ENCODE peak calls at places on chromosomes 7 and 10, in five cellular contexts. K, Q, W, B and L are unnamed samples.

GRCh38 chr7:45923818-45924217 is 2.7 kb upstream of the IGFBP3 start:
- DNase-seq in B (no peak), W (no peak), Q (no peak), K (no peak), L (no peak)

GRCh38 chr7:75989726-75990388 is 4.5 kb downstream of the TMEM120A start:
- DNase-seq in Q (peak), W (peak), K (no peak), B (no peak), L (no peak)

GRCh38 chr10:30383366-30383765 is 34.3 kb upstream of the MTPAP start:
- DNase-seq in B (no peak), W (no peak), Q (no peak), K (no peak), L (no peak)

GRCh38 chr10:442209-442608 is 247.3 kb downstream of the DIP2C start:
- DNase-seq in B (no peak), W (no peak), K (no peak), Q (no peak), L (no peak)

GRCh38 chr10:48525113-48525512 is 79.8 kb downstream of the ARHGAP22 start:
- DNase-seq in W (no peak), Q (no peak), B (no peak), K (no peak), L (no peak)

GRCh38 chr7:50739744-50740455 is 42.8 kb downstream of the GRB10 start:
- DNase-seq in Q (no peak), K (no peak), B (no peak), W (no peak), L (no peak)

GRCh38 chr7:34309116-34309515 is 348.9 kb upstream of the NPSR1 start:
- DNase-seq in K (no peak), B (peak), Q (peak), W (no peak), L (no peak)

GRCh38 chr10:124251317-124251716 is 157.9 kb upstream of the CHST15 start:
- DNase-seq in B (no peak), W (no peak), K (no peak), Q (no peak), L (no peak)

GRCh38 chr7:130986271-130986690 is 252.3 kb upstream of the KLF14 start:
- DNase-seq in Q (no peak), B (no peak), K (no peak), W (no peak), L (no peak)

GRCh38 chr10:60347270-60347669 is 42.4 kb downstream of the ANK3 start:
- DNase-seq in Q (no peak), B (no peak), W (no peak), K (no peak), L (no peak)

GRCh38 chr10:72328829-72329204 is 25.9 kb downstream of the DNAJB12 start:
- DNase-seq in W (no peak), B (no peak), K (no peak), Q (no peak), L (no peak)

GRCh38 chr10:106107711-106108110 is 1056.8 kb downstream of the SORCS1 start:
- DNase-seq in Q (no peak), K (no peak), B (no peak), W (no peak), L (no peak)

GRCh38 chr10:31186225-31187010 is 132.6 kb upstream of the ZEB1 start:
- DNase-seq in K (no peak), B (no peak), W (no peak), Q (no peak), L (no peak)

GRCh38 chr10:75398630-75399460 is 2.7 kb downstream of the ZNF503 start:
- DNase-seq in Q (peak), W (peak), K (no peak), B (no peak), L (no peak)
- H3K27ac ChIP-seq in Q (peak), W (peak), K (peak), B (peak), L (peak)

GRCh38 chr7:7327423-7327822 is 145.1 kb downstream of the C1GALT1 start:
- DNase-seq in K (no peak), B (no peak), Q (no peak), W (no peak), L (no peak)

GRCh38 chr7:7331523-7331922 is 149.2 kb downstream of the C1GALT1 start:
- DNase-seq in K (no peak), B (no peak), Q (no peak), W (no peak), L (no peak)

GRCh38 chr7:7329321-7329720 is 147.0 kb downstream of the C1GALT1 start:
- DNase-seq in K (peak), Q (no peak), B (no peak), W (no peak), L (no peak)

GRCh38 chr7:7333610-7334009 is 151.3 kb downstream of the C1GALT1 start:
- DNase-seq in K (no peak), B (no peak), Q (no peak), W (no peak), L (no peak)

GRCh38 chr7:7330997-7331396 is 148.7 kb downstream of the C1GALT1 start:
- DNase-seq in Q (no peak), K (no peak), B (no peak), W (no peak), L (no peak)
- TF ChIP-seq CTCF in Q (no peak), K (no peak), B (no peak), W (no peak), L (no peak)

GRCh38 chr7:157009778-157010587 is 480 bp downstream of the MNX1 start:
- DNase-seq in W (peak), Q (no peak), B (no peak), K (no peak), L (no peak)
- H3K4me3 ChIP-seq in W (peak), Q (no peak), B (peak), K (peak), L (peak)

GRCh38 chr7:139397192-139397591 is 37.5 kb downstream of the LUC7L2 start:
- DNase-seq in Q (no peak), W (no peak), K (no peak), B (no peak), L (no peak)

GRCh38 chr7:139389774-139390173 is 30.1 kb downstream of the LUC7L2 start:
- DNase-seq in B (no peak), Q (no peak), W (no peak), K (no peak), L (no peak)

GRCh38 chr7:139394553-139394952 is 34.9 kb downstream of the LUC7L2 start:
- DNase-seq in Q (no peak), B (no peak), K (no peak), W (no peak), L (no peak)

GRCh38 chr7:139396323-139396951 is 36.7 kb downstream of the LUC7L2 start:
- DNase-seq in Q (no peak), K (no peak), W (no peak), B (no peak), L (no peak)

GRCh38 chr7:139393621-139394215 is 34.0 kb downstream of the LUC7L2 start:
- DNase-seq in B (no peak), W (no peak), Q (no peak), K (no peak), L (no peak)
- H3K27ac ChIP-seq in B (no peak), W (no peak), Q (no peak), K (no peak), L (no peak)